ENCODE peak calls at places on chromosomes 5 and 9, in eight cellular contexts. K is HT1080; B is left cardiac atrium; Y is lower leg skin; O is stimulated activated CD8-positive, alpha-beta memory T cell treated with anti-CD3 and anti-CD28 coated beads, Interleukin-2, amount 100 ng/mL, for 1 hour; J is RPMI8226; S is HCEC 1CT; E is anterior cingulate cortex. C is an unnamed sample.

GRCh38 chr5:82748688-82749091 is 328.5 kb downstream of the TMEM167A start:
- DNase-seq in E (no peak), J (peak), K (peak), O (no peak), S (no peak), Y (no peak), B (no peak), C (no peak)

GRCh38 chr5:75818661-75819060 is 101.4 kb upstream of the POC5 start:
- DNase-seq in S (no peak), B (no peak), O (no peak), K (no peak), E (no peak), Y (no peak), J (no peak), C (no peak)

GRCh38 chr9:130390371-130390770 is 54.4 kb upstream of the ASS1 start:
- DNase-seq in S (no peak), E (no peak), K (no peak), Y (no peak), B (no peak), J (no peak), O (no peak), C (no peak)

GRCh38 chr5:114055318-114055788 is 306.5 kb upstream of the KCNN2 start:
- DNase-seq in K (peak), S (no peak), B (peak), Y (no peak), O (no peak), E (peak), J (no peak), C (peak)

GRCh38 chr5:124839371-124839998 is 93.0 kb upstream of the ZNF608 start:
- DNase-seq in O (no peak), S (no peak), E (no peak), Y (no peak), B (no peak), K (no peak), J (no peak), C (no peak)

GRCh38 chr9:130419521-130420035 is 25.2 kb upstream of the ASS1 start:
- DNase-seq in B (no peak), O (no peak), J (no peak), Y (no peak), S (no peak), K (no peak), E (no peak), C (no peak)

GRCh38 chr9:93496285-93496684 is 42.9 kb upstream of the FAM120AOS start:
- DNase-seq in O (no peak), K (no peak), S (no peak), Y (no peak), E (no peak), J (no peak), B (no peak), C (no peak)

GRCh38 chr5:34491251-34491620 is 164.9 kb upstream of the RAI14 start:
- DNase-seq in K (no peak), Y (no peak), J (no peak), O (no peak), B (no peak), S (no peak), E (no peak), C (peak)

C was measured in WERI-Rb-1.